ENCODE peak calls at places on chromosomes 1 and 21, in seven cellular contexts. A, F, K, R, Q, M and U are unnamed samples.

GRCh38 chr1:29648026-29648425 is 411.7 kb downstream of the PTPRU start:
- DNase-seq in A (no peak), F (no peak), K (no peak), R (no peak), Q (no peak), M (no peak), U (no peak)

GRCh38 chr1:85372683-85373446 is 92.1 kb downstream of the DDAH1 start:
- DNase-seq in A (no peak), F (no peak), K (no peak), R (peak; percentile 50), Q (no peak), M (peak; percentile 84), U (no peak)

GRCh38 chr1:234647245-234647644 is 37.3 kb upstream of the IRF2BP2 start:
- DNase-seq in A (no peak), F (peak; percentile 74), K (no peak), R (no peak), Q (no peak), M (no peak), U (no peak)

GRCh38 chr21:44670642-44671432 is 4.1 kb upstream of the KRTAP12-2 start:
- DNase-seq in A (peak; percentile 25), F (no peak), K (no peak), R (no peak), Q (no peak), M (no peak), U (no peak)

GRCh38 chr1:56495538-56495937 is 83.8 kb downstream of the PLPP3 start:
- DNase-seq in A (no peak), F (no peak), K (no peak), R (no peak), Q (no peak), M (no peak), U (no peak)

GRCh38 chr1:78437393-78437792 is 53.4 kb upstream of the PTGFR start:
- DNase-seq in A (no peak), F (no peak), K (no peak), R (peak; percentile 27), Q (no peak), M (peak; percentile 36), U (no peak)

GRCh38 chr1:43321331-43321891 is 16.2 kb upstream of the MPL start:
- DNase-seq in A (no peak), F (no peak), K (no peak), R (no peak), Q (no peak), M (no peak), U (no peak)

GRCh38 chr21:38221594-38221993 is 35.2 kb upstream of the KCNJ15 start:
- DNase-seq in A (no peak), F (no peak), K (no peak), R (no peak), Q (no peak), M (no peak), U (no peak)

GRCh38 chr1:14769486-14770274 is 171.2 kb downstream of the KAZN start:
- DNase-seq in A (no peak), F (no peak), K (no peak), R (no peak), Q (no peak), M (no peak), U (no peak)

GRCh38 chr1:31032266-31032665 is 33.3 kb downstream of the PUM1 start:
- DNase-seq in A (no peak), F (no peak), K (no peak), R (no peak), Q (no peak), M (no peak), U (no peak)

GRCh38 chr1:30047576-30047975 is 675.8 kb downstream of the MATN1 start:
- DNase-seq in A (no peak), F (no peak), K (no peak), R (no peak), Q (no peak), M (no peak), U (no peak)

GRCh38 chr1:44220755-44221154 is 7.5 kb downstream of the DMAP1 start:
- DNase-seq in A (no peak), F (no peak), K (no peak), R (no peak), Q (no peak), M (no peak), U (no peak)

GRCh38 chr1:19668893-19669292 is 4.2 kb downstream of the HTR6 start:
- DNase-seq in A (no peak), F (no peak), K (no peak), R (no peak), Q (no peak), M (no peak), U (no peak)

GRCh38 chr1:61480273-61480672 is 244.7 kb downstream of the TM2D1 start:
- DNase-seq in A (no peak), F (no peak), K (no peak), R (no peak), Q (no peak), M (no peak), U (no peak)

GRCh38 chr1:168320805-168321577 is 40.3 kb downstream of the TBX19 start:
- DNase-seq in A (no peak), F (no peak), K (no peak), R (peak; percentile 91), Q (no peak), M (peak; percentile 44), U (peak; percentile 34)

DNA sequence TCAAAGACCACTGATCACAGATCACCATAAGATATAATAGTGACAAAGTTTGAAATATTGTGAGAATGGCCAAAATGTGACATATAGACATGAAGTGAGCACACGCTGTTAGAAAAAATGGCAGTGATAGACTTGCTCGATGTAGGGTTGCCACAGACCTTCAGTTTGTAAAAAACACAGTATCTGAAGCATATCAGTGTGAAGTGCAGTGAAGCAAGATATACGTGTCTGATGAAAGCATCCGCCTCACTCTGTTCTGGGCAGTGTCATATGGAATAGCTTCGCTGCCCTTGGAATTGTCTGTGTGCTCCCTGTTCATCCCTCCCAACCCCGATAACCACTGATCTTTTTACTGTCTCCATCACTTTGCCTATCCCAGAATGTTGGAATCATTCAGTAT is 50.7 kb downstream of the GALNT2 start:
- DNase-seq in A (no peak), F (no peak), K (no peak), R (no peak), Q (no peak), M (no peak), U (no peak)
- H3K4me1 ChIP-seq in A (peaks cover 13% of the 10 kb centered on the region), F (peaks cover 4% of the 10 kb centered on the region), K (peaks cover 33% of the 10 kb centered on the region), R (peaks cover 19% of the 10 kb centered on the region), Q (no peaks in the 10 kb centered on the region), M (peaks cover 3% of the 10 kb centered on the region), U (no peaks in the 10 kb centered on the region)

DNA sequence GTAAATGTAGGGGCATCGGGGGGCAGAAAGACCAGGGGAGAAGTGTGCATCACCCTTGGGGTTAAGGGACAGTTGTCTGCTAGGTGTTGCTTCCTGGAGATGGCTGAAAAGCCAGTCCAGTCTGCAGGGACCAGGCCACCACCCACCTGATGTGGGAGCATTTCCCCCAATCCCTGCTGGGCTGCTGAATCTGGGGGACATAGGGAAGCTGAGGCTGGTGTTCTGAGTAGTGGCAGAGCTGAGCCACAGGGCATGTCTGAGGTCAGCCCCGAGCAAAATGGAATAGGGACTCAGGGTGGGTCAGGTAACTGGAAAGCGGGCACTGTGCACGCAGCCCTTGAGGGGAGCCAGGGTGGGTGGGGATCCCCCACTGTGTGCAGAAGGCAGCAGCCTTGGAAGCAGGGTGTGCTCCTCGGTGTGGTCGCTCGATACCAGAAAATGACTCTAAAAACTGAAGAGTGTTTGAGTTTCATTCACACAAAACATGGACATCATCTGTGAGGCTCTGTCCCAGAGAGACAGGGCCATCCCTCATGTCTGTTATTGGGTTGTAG is 2.4 kb upstream of the CCNL2 start:
- DNase-seq in A (no peak), F (no peak), K (no peak), R (no peak), Q (no peak), M (no peak), U (no peak)
- H3K4me1 ChIP-seq in A (peaks cover 23% of the 10 kb centered on the region), F (peaks cover 45% of the 10 kb centered on the region), K (peaks cover 47% of the 10 kb centered on the region), R (peaks cover 17% of the 10 kb centered on the region), Q (peaks cover 52% of the 10 kb centered on the region), M (peaks cover 21% of the 10 kb centered on the region), U (peaks cover 16% of the 10 kb centered on the region)

DNA sequence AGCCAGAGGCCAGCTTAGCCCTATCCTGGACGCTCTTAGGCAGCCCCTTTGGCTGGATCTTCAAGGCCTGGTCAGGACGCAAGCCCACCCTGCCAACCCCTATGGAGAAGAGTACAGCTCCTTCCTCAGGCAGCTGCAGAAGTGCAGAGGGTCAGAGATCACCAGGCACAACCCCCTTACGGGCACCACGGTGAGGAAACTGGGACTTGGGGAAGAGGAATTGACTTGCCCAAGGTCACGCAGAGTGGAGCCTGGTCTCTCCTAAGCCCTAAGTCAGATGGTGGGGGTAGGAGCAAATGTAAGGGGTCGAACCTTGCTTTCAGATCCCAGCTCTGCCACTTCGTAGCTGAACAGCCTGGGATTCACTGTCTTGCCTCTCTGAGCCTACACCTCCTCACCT is 3.7 kb downstream of the E2F2 start:
- DNase-seq in A (no peak), F (no peak), K (no peak), R (no peak), Q (no peak), M (no peak), U (no peak)
- H3K4me1 ChIP-seq in A (peaks cover 15% of the 10 kb centered on the region), F (peaks cover 78% of the 10 kb centered on the region), K (peaks cover 34% of the 10 kb centered on the region), R (peaks cover 9% of the 10 kb centered on the region), Q (peaks cover 78% of the 10 kb centered on the region), M (peaks cover 50% of the 10 kb centered on the region), U (peaks cover 62% of the 10 kb centered on the region)

GRCh38 chr21:39674794-39675193 is 62.1 kb downstream of the B3GALT5 start:
- DNase-seq in A (no peak), F (no peak), K (no peak), R (no peak), Q (no peak), M (no peak), U (no peak)
- H3K4me1 ChIP-seq in A (peaks cover 3% of the 10 kb centered on the region), F (no peaks in the 10 kb centered on the region), K (no peaks in the 10 kb centered on the region), R (no peaks in the 10 kb centered on the region), Q (no peaks in the 10 kb centered on the region), M (no peaks in the 10 kb centered on the region), U (peaks cover 16% of the 10 kb centered on the region)

GRCh38 chr1:159089184-159089791 is 12.7 kb upstream of the AIM2 start:
- DNase-seq in A (no peak), F (peak; percentile 79), K (no peak), R (no peak), Q (peak; percentile 2), M (peak; percentile 30), U (peak; percentile 57)

GRCh38 chr1:159091547-159092397 is 15.2 kb upstream of the AIM2 start:
- DNase-seq in A (no peak), F (no peak), K (no peak), R (peak; percentile 86), Q (no peak), M (peak; percentile 66), U (no peak)

GRCh38 chr1:159088050-159088449 is 11.5 kb upstream of the AIM2 start:
- DNase-seq in A (no peak), F (no peak), K (no peak), R (peak; percentile 78), Q (no peak), M (no peak), U (no peak)

GRCh38 chr1:159090566-159091546 is 14.3 kb upstream of the AIM2 start:
- DNase-seq in A (no peak), F (no peak), K (no peak), R (peak; percentile 47), Q (no peak), M (no peak), U (no peak)

DNA sequence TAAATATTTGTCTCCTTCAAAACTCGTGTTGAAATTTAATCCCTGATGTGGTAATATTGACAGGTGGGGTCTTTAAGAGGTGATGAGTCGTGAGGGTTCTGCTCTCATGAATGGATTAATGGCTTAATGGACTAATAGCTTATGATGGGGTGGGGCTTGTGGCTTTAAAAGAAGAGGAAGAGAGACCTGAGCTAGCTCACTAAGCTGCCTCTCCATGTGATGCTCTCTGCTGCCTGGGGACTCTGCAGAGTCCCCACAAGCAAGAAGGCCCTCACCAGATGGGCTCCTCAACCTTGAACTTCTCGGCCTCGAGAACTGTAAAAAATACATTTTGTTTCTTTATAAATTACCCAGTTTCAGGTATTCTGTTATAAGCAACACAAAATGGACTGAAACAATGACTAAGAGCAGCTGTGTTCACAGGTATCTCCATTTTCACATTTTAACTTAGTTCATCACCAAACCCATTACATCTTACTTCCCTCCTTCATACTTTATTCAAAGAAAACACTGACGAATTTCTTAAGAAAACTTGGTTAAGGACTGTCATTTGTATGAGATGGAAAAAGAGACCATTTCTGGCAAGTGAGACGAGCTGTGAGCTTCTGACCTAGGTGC is 12.1 kb upstream of the AIM2 start:
- DNase-seq in A (no peak), F (no peak), K (no peak), R (no peak), Q (no peak), M (no peak), U (no peak)
- H3K4me1 ChIP-seq in A (no peaks in the 10 kb centered on the region), F (peaks cover 13% of the 10 kb centered on the region), K (no peaks in the 10 kb centered on the region), R (peaks cover 12% of the 10 kb centered on the region), Q (no peaks in the 10 kb centered on the region), M (peaks cover 4% of the 10 kb centered on the region), U (no peaks in the 10 kb centered on the region)